ENCODE peak calls at places on chromosome 16, in six cellular contexts. O is Daoy, Z is MCF 10A, R is A673, M is HuH-7, G is HT-29. H is an unnamed sample.

GRCh38 chr16:59067207-59067606 is 333.1 kb upstream of the GOT2 start:
- DNase-seq in R (no peak), Z (no peak), M (no peak), O (no peak), G (no peak), H (no peak)

GRCh38 chr16:22293137-22294106 is 3.8 kb upstream of the POLR3E start:
- DNase-seq in Z (no peak), M (no peak), R (no peak), O (no peak), G (no peak), H (no peak)

GRCh38 chr16:57260294-57260929 is 15.4 kb downstream of the ARL2BP start:
- DNase-seq in G (no peak), Z (peak), O (peak), M (no peak), R (peak), H (no peak)

GRCh38 chr16:57028086-57028485 is 38.7 kb downstream of the NLRC5 start:
- DNase-seq in R (no peak), O (no peak), G (no peak), M (no peak), Z (peak), H (no peak)

GRCh38 chr16:49464877-49465504 is 91.4 kb downstream of the C16orf78 start:
- DNase-seq in R (no peak), M (peak), Z (no peak), G (no peak), O (no peak), H (no peak)

GRCh38 chr16:88769617-88770458 is 15.2 kb downstream of the PIEZO1 start:
- DNase-seq in O (peak), R (peak), M (peak), Z (no peak), G (peak), H (peak)

GRCh38 chr16:57801856-57802634 is at the start of gene KIFC3:
- DNase-seq in Z (peak), G (no peak), R (peak), M (peak), O (peak), H (peak)

GRCh38 chr16:51592013-51592501 is 441.0 kb upstream of the SALL1 start:
- DNase-seq in O (no peak), Z (peak), R (no peak), M (no peak), G (no peak), H (no peak)

GRCh38 chr16:81035398-81035974 is at the start of gene ATMIN:
- DNase-seq in O (peak), Z (peak), M (peak), R (peak), G (peak), H (peak)

GRCh38 chr16:1194665-1195392 is 30.2 kb downstream of the TPSG1 start:
- DNase-seq in O (no peak), G (no peak), Z (no peak), M (peak), R (no peak), H (peak)

GRCh38 chr16:1280783-1281182 is 24.9 kb downstream of the TPSD1 start:
- DNase-seq in M (no peak), G (no peak), O (no peak), R (no peak), Z (no peak), H (no peak)

GRCh38 chr16:68076560-68076959 is 8.6 kb upstream of the NFATC3 start:
- DNase-seq in M (no peak), R (no peak), O (no peak), G (no peak), Z (no peak), H (no peak)

GRCh38 chr16:6684076-6684673 is 648.5 kb upstream of the RBFOX1 start:
- DNase-seq in R (peak), Z (no peak), O (peak), M (peak), G (no peak), H (peak)

GRCh38 chr16:87390641-87391323 is 1.4 kb upstream of the MAP1LC3B start:
- DNase-seq in Z (no peak), O (no peak), M (no peak), R (peak), G (no peak), H (peak)

GRCh38 chr16:10880609-10881452 is 3.8 kb downstream of the CIITA start:
- DNase-seq in O (no peak), M (no peak), R (no peak), Z (no peak), G (no peak), H (no peak)

GRCh38 chr16:66701061-66701460 is 4.5 kb upstream of the CMTM4 start:
- DNase-seq in Z (no peak), O (no peak), G (no peak), R (no peak), M (no peak), H (no peak)

GRCh38 chr16:50887500-50887899 is 145.6 kb downstream of the CYLD start:
- DNase-seq in G (no peak), M (no peak), Z (no peak), O (no peak), R (no peak), H (no peak)

GRCh38 chr16:73065617-73066313 is 17.8 kb upstream of the ZFHX3 start:
- DNase-seq in Z (no peak), O (no peak), M (no peak), R (no peak), G (no peak), H (no peak)